ENCODE peak calls at places on chromosomes 2 and 18, in eight cellular contexts. One of them, this sample, is unnamed.

GRCh38 chr18:8794133-8794986 is 89.0 kb downstream of the MTCL1 start:
- DNase-seq in bronchial epithelial cell: peak
- DNase-seq in AG10803: peak
- DNase-seq in astrocyte of the spinal cord: peak
- DNase-seq in hepatocyte: no peak
- DNase-seq in AG09309: peak
- DNase-seq in fibroblast of lung: peak
- DNase-seq in fibroblast of the aortic adventitia: peak
- DNase-seq in this sample: peak

GRCh38 chr2:96546797-96547196 is 10.2 kb downstream of the ARID5A start:
- DNase-seq in bronchial epithelial cell: no peak
- DNase-seq in AG10803: no peak
- DNase-seq in astrocyte of the spinal cord: no peak
- DNase-seq in hepatocyte: no peak
- DNase-seq in AG09309: no peak
- DNase-seq in fibroblast of lung: no peak
- DNase-seq in fibroblast of the aortic adventitia: no peak
- DNase-seq in this sample: no peak

GRCh38 chr2:190912731-190913130 is 32.1 kb downstream of the GLS start:
- DNase-seq in bronchial epithelial cell: no peak
- DNase-seq in AG10803: peak
- DNase-seq in astrocyte of the spinal cord: peak
- DNase-seq in hepatocyte: no peak
- DNase-seq in AG09309: peak
- DNase-seq in fibroblast of lung: peak
- DNase-seq in fibroblast of the aortic adventitia: peak
- DNase-seq in this sample: peak

GRCh38 chr2:61993422-61994024 is 88.0 kb downstream of the COMMD1 start:
- DNase-seq in bronchial epithelial cell: peak
- DNase-seq in AG10803: peak
- DNase-seq in astrocyte of the spinal cord: peak
- DNase-seq in hepatocyte: peak
- DNase-seq in AG09309: peak
- DNase-seq in fibroblast of lung: peak
- DNase-seq in fibroblast of the aortic adventitia: peak
- DNase-seq in this sample: peak

GRCh38 chr2:187500585-187501359 is 52.7 kb upstream of the CALCRL start:
- DNase-seq in bronchial epithelial cell: peak
- DNase-seq in AG10803: peak
- DNase-seq in astrocyte of the spinal cord: peak
- DNase-seq in hepatocyte: peak
- DNase-seq in AG09309: peak
- DNase-seq in fibroblast of lung: peak
- DNase-seq in fibroblast of the aortic adventitia: peak
- DNase-seq in this sample: peak

GRCh38 chr2:143545643-143546275 is 416.5 kb downstream of the ARHGAP15 start:
- DNase-seq in bronchial epithelial cell: no peak
- DNase-seq in AG10803: peak
- DNase-seq in astrocyte of the spinal cord: peak
- DNase-seq in hepatocyte: no peak
- DNase-seq in AG09309: no peak
- DNase-seq in fibroblast of lung: peak
- DNase-seq in fibroblast of the aortic adventitia: peak
- DNase-seq in this sample: peak

GRCh38 chr2:109689182-109689935 is 75.2 kb downstream of the SOWAHC start:
- DNase-seq in bronchial epithelial cell: no peak
- DNase-seq in AG10803: peak
- DNase-seq in astrocyte of the spinal cord: no peak
- DNase-seq in hepatocyte: no peak
- DNase-seq in AG09309: no peak
- DNase-seq in fibroblast of lung: no peak
- DNase-seq in fibroblast of the aortic adventitia: no peak
- DNase-seq in this sample: no peak

GRCh38 chr2:99623613-99624012 is 133.8 kb upstream of the REV1 start:
- DNase-seq in bronchial epithelial cell: no peak
- DNase-seq in AG10803: no peak
- DNase-seq in astrocyte of the spinal cord: no peak
- DNase-seq in hepatocyte: no peak
- DNase-seq in AG09309: no peak
- DNase-seq in fibroblast of lung: no peak
- DNase-seq in fibroblast of the aortic adventitia: no peak
- DNase-seq in this sample: no peak

GRCh38 chr18:48039769-48040215 is 109.3 kb upstream of the SMAD2 start:
- DNase-seq in bronchial epithelial cell: no peak
- DNase-seq in AG10803: no peak
- DNase-seq in astrocyte of the spinal cord: no peak
- DNase-seq in hepatocyte: no peak
- DNase-seq in AG09309: no peak
- DNase-seq in fibroblast of lung: no peak
- DNase-seq in fibroblast of the aortic adventitia: no peak
- DNase-seq in this sample: no peak

GRCh38 chr2:200077838-200078237 is 122.5 kb downstream of the MAIP1 start:
- DNase-seq in bronchial epithelial cell: peak
- DNase-seq in AG10803: no peak
- DNase-seq in astrocyte of the spinal cord: peak
- DNase-seq in hepatocyte: no peak
- DNase-seq in AG09309: no peak
- DNase-seq in fibroblast of lung: peak
- DNase-seq in fibroblast of the aortic adventitia: no peak
- DNase-seq in this sample: peak

GRCh38 chr18:74414951-74415515 is 42.1 kb downstream of the DIPK1C start:
- DNase-seq in bronchial epithelial cell: no peak
- DNase-seq in AG10803: no peak
- DNase-seq in astrocyte of the spinal cord: no peak
- DNase-seq in hepatocyte: no peak
- DNase-seq in AG09309: no peak
- DNase-seq in fibroblast of lung: no peak
- DNase-seq in fibroblast of the aortic adventitia: no peak
- DNase-seq in this sample: no peak

GRCh38 chr2:216431457-216431856 is 19.2 kb downstream of the SMARCAL1 start:
- DNase-seq in bronchial epithelial cell: no peak
- DNase-seq in AG10803: no peak
- DNase-seq in astrocyte of the spinal cord: no peak
- DNase-seq in hepatocyte: no peak
- DNase-seq in AG09309: no peak
- DNase-seq in fibroblast of lung: no peak
- DNase-seq in fibroblast of the aortic adventitia: no peak
- DNase-seq in this sample: no peak

GRCh38 chr2:46970334-46971288 is 55.0 kb upstream of the MCFD2 start:
- DNase-seq in bronchial epithelial cell: peak
- DNase-seq in AG10803: peak
- DNase-seq in astrocyte of the spinal cord: peak
- DNase-seq in hepatocyte: peak
- DNase-seq in AG09309: no peak
- DNase-seq in fibroblast of lung: peak
- DNase-seq in fibroblast of the aortic adventitia: peak
- DNase-seq in this sample: peak

GRCh38 chr18:58105206-58105907 is 61.3 kb downstream of the NEDD4L start:
- DNase-seq in bronchial epithelial cell: no peak
- DNase-seq in AG10803: no peak
- DNase-seq in astrocyte of the spinal cord: no peak
- DNase-seq in hepatocyte: no peak
- DNase-seq in AG09309: no peak
- DNase-seq in fibroblast of lung: peak
- DNase-seq in fibroblast of the aortic adventitia: peak
- DNase-seq in this sample: no peak

DNA sequence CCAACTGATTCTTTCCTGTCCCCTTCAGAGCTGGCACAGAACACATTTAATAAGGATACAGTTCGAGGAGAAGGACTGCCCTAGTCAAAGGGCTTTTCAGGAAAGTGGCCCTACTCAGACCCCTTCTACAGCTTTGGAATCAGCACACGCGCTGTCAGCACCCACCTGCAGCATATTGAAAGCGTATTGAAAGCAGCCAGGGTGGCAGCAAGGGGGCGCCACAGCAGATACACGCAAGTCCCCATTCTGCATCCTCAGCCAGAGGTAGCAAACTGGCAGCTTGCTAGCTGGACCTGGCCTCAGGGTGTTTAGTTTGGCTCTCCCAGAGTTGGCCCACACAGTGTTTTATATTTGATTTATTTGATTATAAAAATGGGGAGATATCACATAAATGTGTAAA is 101.0 kb upstream of the NT5C1B start:
- DNase-seq in bronchial epithelial cell: no peak
- DNase-seq in AG10803: no peak
- DNase-seq in astrocyte of the spinal cord: no peak
- DNase-seq in hepatocyte: no peak
- DNase-seq in AG09309: no peak
- DNase-seq in fibroblast of lung: no peak
- DNase-seq in fibroblast of the aortic adventitia: no peak
- DNase-seq in this sample: no peak
- TF ChIP-seq CTCF in bronchial epithelial cell: peak
- TF ChIP-seq CTCF in AG10803: no peak
- TF ChIP-seq CTCF in astrocyte of the spinal cord: peak
- TF ChIP-seq CTCF in hepatocyte: no peak
- TF ChIP-seq CTCF in AG09309: peak
- TF ChIP-seq CTCF in fibroblast of lung: no peak
- TF ChIP-seq CTCF in fibroblast of the aortic adventitia: peak
- TF ChIP-seq CTCF in this sample: peak

DNA sequence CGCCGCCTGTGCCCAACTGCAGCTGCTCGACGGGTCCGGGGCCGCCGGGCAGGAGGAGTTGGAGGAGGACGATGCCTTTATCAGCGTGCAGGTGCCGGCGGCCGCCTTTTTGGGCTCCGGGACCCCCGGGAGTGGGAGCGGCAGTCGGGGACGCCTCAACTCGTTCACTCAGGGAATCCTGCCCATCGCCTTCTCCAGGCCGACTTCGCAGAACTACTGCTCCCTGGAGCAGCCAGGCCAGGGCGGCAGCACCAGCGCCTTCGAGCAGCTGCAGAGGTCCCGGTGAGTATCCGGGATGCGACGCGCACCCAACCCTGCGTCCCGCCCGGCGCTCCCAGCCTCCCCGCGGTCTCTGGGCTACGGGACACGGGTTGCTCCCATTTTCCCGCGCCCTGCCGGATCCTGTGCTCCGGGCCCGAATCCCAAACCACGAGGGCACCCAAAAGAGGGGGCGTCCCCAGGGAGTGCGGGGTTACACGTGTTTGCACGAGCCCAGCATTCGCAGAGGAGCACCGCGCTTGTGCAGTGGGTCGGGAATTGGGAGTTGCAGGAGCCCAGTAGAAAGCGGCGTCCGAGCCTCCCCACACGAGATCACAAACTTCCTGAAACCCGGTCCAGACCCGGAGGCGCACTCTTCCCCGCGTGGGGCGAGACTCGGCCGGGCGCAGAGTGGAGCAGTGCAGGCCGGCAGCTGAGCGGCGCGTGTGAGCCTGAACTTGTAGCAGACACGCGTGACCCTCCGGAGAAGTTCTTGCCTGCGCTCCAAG is 1.2 kb downstream of the CABLES1 start:
- DNase-seq in bronchial epithelial cell: no peak
- DNase-seq in AG10803: no peak
- DNase-seq in astrocyte of the spinal cord: peak
- DNase-seq in hepatocyte: peak
- DNase-seq in AG09309: no peak
- DNase-seq in fibroblast of lung: peak
- DNase-seq in fibroblast of the aortic adventitia: no peak
- DNase-seq in this sample: no peak
- H3K4me3 ChIP-seq in bronchial epithelial cell: peak
- H3K4me3 ChIP-seq in AG10803: peak
- H3K4me3 ChIP-seq in astrocyte of the spinal cord: peak
- H3K4me3 ChIP-seq in hepatocyte: peak
- H3K4me3 ChIP-seq in AG09309: peak
- H3K4me3 ChIP-seq in fibroblast of lung: peak
- H3K4me3 ChIP-seq in fibroblast of the aortic adventitia: peak
- H3K4me3 ChIP-seq in this sample: no peak

GRCh38 chr2:3533836-3534235 is 14.5 kb upstream of the ADI1 start:
- DNase-seq in bronchial epithelial cell: no peak
- DNase-seq in AG10803: no peak
- DNase-seq in astrocyte of the spinal cord: no peak
- DNase-seq in hepatocyte: no peak
- DNase-seq in AG09309: no peak
- DNase-seq in fibroblast of lung: no peak
- DNase-seq in fibroblast of the aortic adventitia: no peak
- DNase-seq in this sample: no peak

GRCh38 chr2:3536682-3537632 is 17.6 kb upstream of the ADI1 start:
- DNase-seq in bronchial epithelial cell: no peak
- DNase-seq in AG10803: peak
- DNase-seq in astrocyte of the spinal cord: no peak
- DNase-seq in hepatocyte: peak
- DNase-seq in AG09309: no peak
- DNase-seq in fibroblast of lung: peak
- DNase-seq in fibroblast of the aortic adventitia: peak
- DNase-seq in this sample: peak

GRCh38 chr2:3534251-3534814 is 15.0 kb upstream of the ADI1 start:
- DNase-seq in bronchial epithelial cell: no peak
- DNase-seq in AG10803: no peak
- DNase-seq in astrocyte of the spinal cord: no peak
- DNase-seq in hepatocyte: no peak
- DNase-seq in AG09309: no peak
- DNase-seq in fibroblast of lung: no peak
- DNase-seq in fibroblast of the aortic adventitia: no peak
- DNase-seq in this sample: no peak

GRCh38 chr2:3535467-3535793 is 16.1 kb upstream of the ADI1 start:
- DNase-seq in bronchial epithelial cell: no peak
- DNase-seq in AG10803: no peak
- DNase-seq in astrocyte of the spinal cord: no peak
- DNase-seq in hepatocyte: no peak
- DNase-seq in AG09309: no peak
- DNase-seq in fibroblast of lung: no peak
- DNase-seq in fibroblast of the aortic adventitia: no peak
- DNase-seq in this sample: no peak

DNA sequence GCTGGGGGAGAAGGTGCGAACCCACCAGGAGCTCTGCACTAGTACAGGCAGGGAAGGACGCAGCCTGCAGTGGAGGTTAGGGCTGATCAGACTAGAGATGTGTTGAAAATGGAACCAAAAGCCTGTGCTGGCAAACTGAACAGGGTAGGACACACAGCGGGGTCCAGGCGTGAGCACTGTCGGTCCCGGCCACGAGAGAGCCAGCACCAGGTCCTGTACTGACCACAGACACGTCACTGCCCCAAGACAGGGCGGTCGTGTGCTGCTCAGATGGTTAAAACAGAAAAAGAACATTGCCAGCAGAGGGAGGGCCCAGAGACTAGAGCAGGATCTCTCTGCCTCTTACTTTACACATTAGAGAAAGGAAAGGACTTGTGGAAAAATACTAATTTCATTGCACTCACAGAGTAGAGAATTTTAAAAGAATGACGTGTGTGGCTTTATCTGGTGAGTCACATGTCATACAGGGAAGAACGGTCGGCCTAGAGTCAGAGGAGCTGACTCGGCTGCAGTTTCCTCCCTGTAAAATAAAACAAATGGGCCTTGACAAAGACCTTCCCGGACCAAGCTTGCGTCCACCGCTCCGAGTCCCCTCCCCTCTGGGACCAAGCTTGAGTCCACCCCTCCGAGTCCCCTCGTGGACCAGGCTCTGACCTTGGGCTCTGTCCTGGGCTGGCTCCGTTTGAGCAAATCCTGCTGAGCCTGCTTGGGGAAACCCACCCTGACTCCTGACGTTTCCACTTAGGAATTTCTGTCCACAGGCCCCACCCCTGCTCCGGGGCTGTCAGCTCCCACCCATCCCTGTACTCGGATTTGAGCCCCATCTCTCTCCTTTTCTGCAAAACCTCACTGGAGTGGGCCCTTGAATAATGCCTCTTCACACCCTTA is 16.7 kb upstream of the ADI1 start:
- DNase-seq in bronchial epithelial cell: peak
- DNase-seq in AG10803: peak
- DNase-seq in astrocyte of the spinal cord: peak
- DNase-seq in hepatocyte: peak
- DNase-seq in AG09309: peak
- DNase-seq in fibroblast of lung: peak
- DNase-seq in fibroblast of the aortic adventitia: peak
- DNase-seq in this sample: peak
- TF ChIP-seq CTCF in bronchial epithelial cell: no peak
- TF ChIP-seq CTCF in AG10803: peak
- TF ChIP-seq CTCF in astrocyte of the spinal cord: peak
- TF ChIP-seq CTCF in hepatocyte: peak
- TF ChIP-seq CTCF in AG09309: no peak
- TF ChIP-seq CTCF in fibroblast of lung: peak
- TF ChIP-seq CTCF in fibroblast of the aortic adventitia: peak
- TF ChIP-seq CTCF in this sample: peak

GRCh38 chr18:49464718-49465598 is 4.5 kb upstream of the DYM start:
- DNase-seq in bronchial epithelial cell: no peak
- DNase-seq in AG10803: no peak
- DNase-seq in astrocyte of the spinal cord: peak
- DNase-seq in hepatocyte: no peak
- DNase-seq in AG09309: no peak
- DNase-seq in fibroblast of lung: peak
- DNase-seq in fibroblast of the aortic adventitia: peak
- DNase-seq in this sample: peak
- H3K4me3 ChIP-seq in bronchial epithelial cell: no peak
- H3K4me3 ChIP-seq in AG10803: no peak
- H3K4me3 ChIP-seq in astrocyte of the spinal cord: no peak
- H3K4me3 ChIP-seq in hepatocyte: no peak
- H3K4me3 ChIP-seq in AG09309: no peak
- H3K4me3 ChIP-seq in fibroblast of lung: no peak
- H3K4me3 ChIP-seq in fibroblast of the aortic adventitia: no peak
- H3K4me3 ChIP-seq in this sample: no peak

This sample was measured in fibroblast of mammary gland.